ENCODE peak calls at places on chromosomes 13 and 19, in eight cellular contexts. R is transverse colon; A is mucosa of descending colon; I is PC-3; W is cardiac muscle cell; L is left ventricle myocardium inferior; H is CD8-positive, alpha-beta T cell; P is testis. X is an unnamed sample. For H3K36me3, the result is how much of the 10 kb centered on the place peaks cover.

GRCh38 chr13:42116225-42116624 is 67.8 kb downstream of the DGKH start:
- DNase-seq in A (no peak), W (no peak), R (no peak), H (no peak), L (no peak), P (no peak), I (no peak), X (peak)

GRCh38 chr19:57934820-57935665 is at the start of gene ZNF418:
- DNase-seq in I (no peak), P (peak), R (peak), A (peak), H (peak), L (peak), W (peak), X (peak)

GRCh38 chr13:72246396-72246795 is 379.4 kb upstream of the DACH1 start:
- DNase-seq in H (no peak), I (peak), A (no peak), L (no peak), W (no peak), P (no peak), R (no peak), X (peak)

GRCh38 chr19:16726916-16727315 is 7.3 kb downstream of the NWD1 start:
- DNase-seq in R (no peak), H (no peak), A (no peak), I (no peak), P (no peak), L (no peak), W (no peak), X (no peak)

GRCh38 chr19:36213793-36214387 is 575 bp downstream of the ZNF565 start:
- DNase-seq in L (no peak), W (no peak), A (no peak), H (no peak), R (no peak), P (no peak), I (peak), X (no peak)

GRCh38 chr13:25872871-25873607 is 178.8 kb downstream of the SHISA2 start:
- DNase-seq in W (peak), H (no peak), L (no peak), A (no peak), R (no peak), P (no peak), I (no peak), X (no peak)

GRCh38 chr13:113962386-113962785 is 11.5 kb downstream of the C13orf46 start:
- DNase-seq in I (no peak), W (no peak), A (peak), L (peak), H (no peak), R (no peak), P (no peak), X (no peak)

GRCh38 chr13:75766636-75767035 is 130.5 kb downstream of the LMO7 start:
- DNase-seq in A (no peak), I (no peak), H (no peak), L (no peak), W (no peak), R (no peak), P (no peak), X (no peak)

GRCh38 chr13:31920301-31920818 is 111.2 kb upstream of the FRY start:
- DNase-seq in R (no peak), L (no peak), W (no peak), I (no peak), A (no peak), H (no peak), P (no peak), X (no peak)

GRCh38 chr13:103371271-103371670 is 305.1 kb upstream of the SLC10A2 start:
- DNase-seq in L (no peak), W (no peak), I (peak), P (no peak), A (no peak), R (no peak), H (no peak), X (peak)

GRCh38 chr19:34430738-34431625 is 2.8 kb downstream of the UBA2 start:
- DNase-seq in A (no peak), W (peak), R (no peak), I (peak), L (no peak), P (no peak), H (peak), X (peak)

GRCh38 chr13:91372813-91373420 is 25.4 kb downstream of the MIR17HG start:
- DNase-seq in P (no peak), H (no peak), L (no peak), I (no peak), W (no peak), A (no peak), R (no peak), X (no peak)

GRCh38 chr13:91369432-91369831 is 21.9 kb downstream of the MIR17HG start:
- DNase-seq in I (peak), P (no peak), L (no peak), W (no peak), A (no peak), R (no peak), H (no peak), X (no peak)

GRCh38 chr13:91375119-91375729 is 23.2 kb upstream of the GPC5 start:
- DNase-seq in L (no peak), A (no peak), W (no peak), I (peak), R (no peak), P (no peak), H (no peak), X (no peak)
- TF ChIP-seq CTCF in L (peak), A (no peak), W (peak), I (peak), R (peak), P (no peak), H (peak), X (peak)

GRCh38 chr13:74061939-74062595 is 72.1 kb downstream of the KLF12 start:
- DNase-seq in H (peak), I (no peak), P (peak), R (no peak), W (peak), L (no peak), A (no peak), X (no peak)
- H3K4me3 ChIP-seq in H (no peak), I (no peak), P (no peak), R (no peak), W (no peak), L (peak), A (no peak), X (no peak)

GRCh38 chr19:44907613-44908012 is 2.0 kb downstream of the APOE start:
- DNase-seq in P (no peak), R (no peak), H (no peak), I (no peak), A (no peak), L (no peak), W (no peak), X (no peak)
- H3K36me3 ChIP-seq in P (under half), R (under half), H (under half), I (under half), A (under half), L (under half), W (under half), X (under half)

GRCh38 chr13:44978328-44978727 is 10.9 kb downstream of the NUFIP1 start:
- DNase-seq in W (no peak), R (no peak), L (no peak), H (no peak), I (no peak), P (no peak), A (no peak), X (no peak)
- TF ChIP-seq CTCF in W (peak), R (no peak), L (no peak), H (no peak), I (no peak), P (no peak), A (no peak), X (no peak)

GRCh38 chr13:81425286-81425685 is 1084.4 kb upstream of the SPRY2 start:
- DNase-seq in P (no peak), H (no peak), W (no peak), A (no peak), I (no peak), R (no peak), L (no peak), X (no peak)
- H3K4me3 ChIP-seq in P (no peak), H (no peak), W (no peak), A (no peak), I (no peak), R (no peak), L (no peak), X (no peak)

X was measured in bronchial epithelial cell.